ENCODE peak calls at places on chromosomes 2 and 18, in five cellular contexts. N is stimulated activated CD4-positive, alpha-beta T cell treated with anti-CD3 and anti-CD28 coated beads, Interleukin-15, amount 100 ng/mL, for 48 hours; U is KG1; D is GM03348; O is BJ. K is an unnamed sample.

GRCh38 chr2:240636563-240637115 is 11.4 kb downstream of the GPR35 start:
- DNase-seq in N (no peak), U (no peak), D (no peak), O (no peak), K (no peak)

GRCh38 chr18:76490701-76491171 is 4.3 kb downstream of the ZNF516 start:
- DNase-seq in N (no peak), U (no peak), D (peak), O (no peak), K (no peak)

GRCh38 chr2:155412599-155412998 is 714.1 kb downstream of the KCNJ3 start:
- DNase-seq in N (no peak), U (no peak), D (no peak), O (no peak), K (no peak)

GRCh38 chr2:229342376-229342775 is 71.3 kb upstream of the PID1 start:
- DNase-seq in N (peak), U (no peak), D (peak), O (no peak), K (no peak)

GRCh38 chr2:110752871-110753270 is 20.5 kb downstream of the ACOXL start:
- DNase-seq in N (no peak), U (no peak), D (no peak), O (no peak), K (no peak)

GRCh38 chr2:11177871-11178598 is 22.8 kb downstream of the SLC66A3 start:
- DNase-seq in N (no peak), U (no peak), D (no peak), O (no peak), K (no peak)

GRCh38 chr2:25257931-25258771 is 83.6 kb downstream of the DNMT3A start:
- DNase-seq in N (no peak), U (no peak), D (no peak), O (no peak), K (no peak)

GRCh38 chr2:150997702-150998480 is 263.8 kb downstream of the RBM43 start:
- DNase-seq in N (no peak), U (no peak), D (peak), O (peak), K (no peak)

GRCh38 chr2:150138587-150138986 is 348.9 kb downstream of the RND3 start:
- DNase-seq in N (no peak), U (no peak), D (no peak), O (no peak), K (no peak)

GRCh38 chr18:79410171-79410641 is 14.5 kb downstream of the NFATC1 start:
- DNase-seq in N (no peak), U (no peak), D (no peak), O (no peak), K (no peak)

GRCh38 chr2:9941196-9941995 is 10.1 kb upstream of the GRHL1 start:
- DNase-seq in N (no peak), U (no peak), D (peak), O (peak), K (no peak)

GRCh38 chr2:233801357-233802131 is 23.4 kb downstream of the MROH2A start:
- DNase-seq in N (no peak), U (no peak), D (no peak), O (no peak), K (no peak)

GRCh38 chr2:212421571-212422334 is 116.8 kb downstream of the ERBB4 start:
- DNase-seq in N (no peak), U (no peak), D (peak), O (peak), K (no peak)

GRCh38 chr2:48504647-48505327 is 25.2 kb upstream of the STON1 start:
- DNase-seq in N (no peak), U (no peak), D (peak), O (no peak), K (no peak)

GRCh38 chr2:154402138-154402714 is 296.3 kb upstream of the KCNJ3 start:
- DNase-seq in N (no peak), U (no peak), D (peak), O (no peak), K (peak)

GRCh38 chr2:19540739-19541503 is 182.5 kb upstream of the OSR1 start:
- DNase-seq in N (no peak), U (no peak), D (peak), O (peak), K (no peak)

GRCh38 chr18:45935591-45936335 is 31.4 kb downstream of the EPG5 start:
- DNase-seq in N (no peak), U (no peak), D (peak), O (no peak), K (no peak)

GRCh38 chr2:525611-526010 is 151.6 kb downstream of the TMEM18 start:
- DNase-seq in N (no peak), U (no peak), D (no peak), O (no peak), K (no peak)

GRCh38 chr2:115910270-115910669 is 1467.8 kb downstream of the DPP10 start:
- DNase-seq in N (no peak), U (no peak), D (no peak), O (no peak), K (no peak)

GRCh38 chr2:200453853-200454524 is 55.9 kb downstream of the KCTD18 start:
- DNase-seq in N (no peak), U (no peak), D (no peak), O (no peak), K (no peak)

GRCh38 chr2:223058952-223059716 is 7.1 kb downstream of the KCNE4 start:
- DNase-seq in N (no peak), U (no peak), D (no peak), O (no peak), K (no peak)

GRCh38 chr2:31693882-31694281 is 113.1 kb upstream of the SRD5A2 start:
- DNase-seq in N (no peak), U (peak), D (no peak), O (no peak), K (no peak)

GRCh38 chr2:69077224-69077953 is 64.4 kb downstream of the ANTXR1 start:
- DNase-seq in N (no peak), U (no peak), D (no peak), O (no peak), K (no peak)

GRCh38 chr18:79479761-79480161 is 84.0 kb downstream of the NFATC1 start:
- DNase-seq in N (no peak), U (no peak), D (no peak), O (no peak), K (no peak)

GRCh38 chr2:232457121-232458011 is 1.4 kb downstream of the ALPI start:
- DNase-seq in N (no peak), U (no peak), D (no peak), O (no peak), K (no peak)

GRCh38 chr2:150672311-150672710 is 184.8 kb upstream of the RND3 start:
- DNase-seq in N (no peak), U (no peak), D (no peak), O (no peak), K (no peak)

GRCh38 chr2:7444614-7445013 is 527.4 kb downstream of the RNF144A start:
- DNase-seq in N (no peak), U (no peak), D (no peak), O (no peak), K (no peak)

GRCh38 chr18:21851327-21851961 is 110.9 kb downstream of the MIB1 start:
- DNase-seq in N (no peak), U (no peak), D (peak), O (no peak), K (no peak)

GRCh38 chr2:7951001-7951400 is 730.9 kb upstream of the ID2 start:
- DNase-seq in N (no peak), U (no peak), D (no peak), O (no peak), K (no peak)

GRCh38 chr2:56088411-56088810 is 95.4 kb upstream of the CCDC85A start:
- DNase-seq in N (no peak), U (no peak), D (peak), O (no peak), K (no peak)

GRCh38 chr2:9232166-9232479 is 25.5 kb downstream of the ASAP2 start:
- DNase-seq in N (no peak), U (no peak), D (no peak), O (no peak), K (no peak)

GRCh38 chr2:40658917-40659316 is 207.0 kb upstream of the SLC8A1 start:
- DNase-seq in N (no peak), U (no peak), D (peak), O (no peak), K (no peak)

GRCh38 chr2:121372756-121373353 is 87.9 kb upstream of the TFCP2L1 start:
- DNase-seq in N (no peak), U (no peak), D (no peak), O (no peak), K (no peak)

K was measured in GDM1.